ENCODE peak calls at places on chromosomes 5 and 9, in ten cellular contexts. X, Y, P, K, N, F, R, C, W and H are unnamed samples.

GRCh38 chr5:9698125-9698848 is 68.1 kb upstream of the TAS2R1 start:
- DNase-seq in R (no peak), W (no peak), Y (no peak), P (no peak), C (no peak), N (no peak), X (no peak), K (no peak), F (no peak), H (no peak)

GRCh38 chr9:110126986-110127864 is 80.7 kb downstream of the C9orf152 start:
- DNase-seq in N (no peak), C (peak; percentile 78), P (no peak), F (peak; percentile 77), K (no peak), W (no peak), X (peak; percentile 42), R (peak; percentile 30), Y (no peak), H (no peak)

GRCh38 chr9:35311891-35312639 is 150.3 kb downstream of the UNC13B start:
- DNase-seq in C (no peak), R (no peak), K (no peak), W (no peak), F (no peak), N (no peak), P (no peak), Y (no peak), X (no peak), H (no peak)

GRCh38 chr9:115002371-115003120 is 72.2 kb upstream of the TNFSF8 start:
- DNase-seq in P (no peak), X (no peak), Y (no peak), C (no peak), F (no peak), R (no peak), N (no peak), K (no peak), W (no peak), H (no peak)

GRCh38 chr5:161442471-161442870 is 104.1 kb downstream of the GABRB2 start:
- DNase-seq in C (no peak), X (no peak), R (no peak), W (no peak), P (no peak), Y (no peak), F (peak; percentile 37), K (no peak), N (no peak), H (no peak)

GRCh38 chr9:88736136-88736637 is 201.2 kb downstream of the NXNL2 start:
- DNase-seq in R (no peak), K (no peak), W (no peak), P (no peak), F (no peak), Y (no peak), N (no peak), C (no peak), X (no peak), H (no peak)

GRCh38 chr9:131394464-131395026 is 659 bp downstream of the PRRC2B start:
- DNase-seq in N (no peak), P (peak; percentile 39), X (peak; percentile 57), K (no peak), F (peak; percentile 63), Y (peak; percentile 79), W (peak; percentile 72), R (no peak), C (peak; percentile 89), H (no peak)

GRCh38 chr5:32136342-32136741 is 37.8 kb downstream of the GOLPH3 start:
- DNase-seq in F (no peak), N (no peak), K (no peak), P (no peak), W (no peak), X (no peak), Y (no peak), C (no peak), R (no peak), H (no peak)

GRCh38 chr9:116566677-116567488 is 120.2 kb upstream of the TRIM32 start:
- DNase-seq in C (no peak), Y (no peak), R (peak; percentile 65), F (no peak), K (no peak), P (no peak), W (no peak), N (no peak), X (no peak), H (no peak)

GRCh38 chr9:116572095-116572748 is 114.9 kb upstream of the TRIM32 start:
- DNase-seq in F (peak; percentile 88), N (no peak), P (peak; percentile 47), W (peak; percentile 90), X (peak; percentile 86), Y (peak; percentile 84), K (peak; percentile 33), R (peak; percentile 57), C (no peak), H (peak; percentile 81)

GRCh38 chr9:116565986-116566385 is 121.1 kb upstream of the TRIM32 start:
- DNase-seq in Y (no peak), W (no peak), R (no peak), X (no peak), N (no peak), C (no peak), K (no peak), P (no peak), F (no peak), H (no peak)

GRCh38 chr9:116564266-116564793 is 122.8 kb upstream of the TRIM32 start:
- DNase-seq in X (no peak), F (no peak), Y (no peak), N (no peak), R (no peak), C (no peak), K (no peak), P (no peak), W (no peak), H (no peak)

DNA sequence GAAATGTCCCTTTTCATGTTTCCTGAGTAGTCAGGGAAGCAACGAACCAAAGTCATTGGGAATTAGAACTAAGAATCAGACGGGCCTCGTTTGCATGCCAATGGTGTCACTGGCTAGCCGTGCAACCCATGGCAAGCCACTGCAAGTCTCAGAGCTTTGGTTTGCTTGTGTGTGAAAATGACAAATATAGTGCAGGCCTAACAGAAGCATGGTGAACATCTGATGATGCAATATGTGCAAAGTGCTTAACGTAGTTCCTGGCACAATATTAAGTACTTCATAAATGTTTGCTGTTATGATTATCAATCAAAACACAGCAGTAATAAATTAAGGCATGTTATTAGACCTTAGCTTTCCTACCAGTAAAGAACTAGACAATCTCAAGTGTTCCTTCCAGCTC is 118.0 kb upstream of the TRIM32 start:
- DNase-seq in W (no peak), X (no peak), P (no peak), Y (no peak), F (no peak), K (no peak), R (no peak), N (no peak), C (no peak), H (no peak)
- TF ChIP-seq POLR2AphosphoS5 in W (no peak), X (no peak), P (no peak), Y (no peak), F (no peak), K (no peak), R (no peak), N (no peak), C (no peak), H (no peak)

DNA sequence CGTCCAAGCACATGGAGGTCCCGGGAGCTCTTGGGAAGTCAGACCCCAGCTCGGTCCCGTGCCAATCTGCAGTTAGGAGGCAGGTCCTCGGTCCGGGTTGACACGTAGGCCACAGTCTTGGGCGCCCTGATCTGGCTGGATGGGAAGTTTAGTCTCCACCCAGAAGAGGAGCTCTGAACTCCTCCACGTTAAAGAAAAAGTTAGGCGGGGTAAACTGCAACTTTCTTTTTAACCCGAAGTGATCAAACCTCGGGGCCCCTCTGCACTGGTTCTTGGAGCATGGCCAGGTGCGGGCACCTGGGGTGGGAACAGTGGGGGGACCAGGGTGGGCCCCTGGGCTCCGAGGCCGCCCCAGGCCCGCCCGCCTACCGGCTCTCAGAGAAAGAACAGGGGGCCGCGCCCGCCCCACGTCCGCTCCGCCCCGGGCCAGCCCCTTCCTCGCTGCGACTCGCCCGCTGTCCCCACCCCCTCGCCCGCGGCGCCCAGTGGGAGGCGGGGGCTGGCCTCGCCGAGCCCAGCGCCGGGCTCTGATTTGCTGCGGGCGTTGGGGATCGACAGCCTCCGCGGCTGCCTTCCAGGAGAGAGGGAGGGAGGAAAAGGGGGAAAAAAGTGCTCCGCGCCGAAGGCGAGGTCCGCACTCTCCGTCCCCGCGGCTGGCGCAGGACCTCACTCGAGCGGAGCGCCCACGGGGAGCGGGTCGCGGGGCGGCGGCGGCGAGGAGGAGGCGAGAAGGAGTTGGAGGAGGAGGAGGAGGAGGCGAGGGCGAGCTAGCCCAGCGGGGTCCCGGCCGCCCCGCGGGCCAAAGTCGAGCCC is at the start of gene COL5A1:
- DNase-seq in C (peak; percentile 85), P (no peak), Y (peak; percentile 94), X (peak; percentile 80), R (no peak), F (peak; percentile 93), N (no peak), K (no peak), W (peak; percentile 92), H (peak; percentile 77)
- TF ChIP-seq POLR2AphosphoS5 in C (peak; percentile 80), P (no peak), Y (peak; percentile 82), X (peak; percentile 88), R (peak; percentile 72), F (peak; percentile 60), N (no peak), K (no peak), W (no peak), H (peak; percentile 86)

GRCh38 chr9:137199411-137200121 is 975 bp downstream of the TPRN start:
- DNase-seq in K (no peak), P (no peak), R (no peak), N (no peak), X (no peak), W (no peak), Y (no peak), C (peak; percentile 86), F (peak; percentile 47), H (no peak)

GRCh38 chr9:137198748-137199276 is 1.7 kb downstream of the TPRN start:
- DNase-seq in W (no peak), K (no peak), P (no peak), F (no peak), C (no peak), Y (no peak), N (no peak), X (peak; percentile 39), R (no peak), H (no peak)

GRCh38 chr9:137198051-137198747 is 2.3 kb downstream of the TPRN start:
- DNase-seq in F (no peak), C (no peak), K (no peak), X (peak; percentile 82), Y (no peak), P (no peak), W (no peak), R (no peak), N (no peak), H (peak; percentile 71)

GRCh38 chr9:137201205-137201868 is 796 bp upstream of the TPRN start:
- DNase-seq in K (no peak), X (no peak), P (no peak), N (no peak), R (no peak), Y (no peak), W (no peak), C (no peak), F (peak; percentile 31), H (no peak)

DNA sequence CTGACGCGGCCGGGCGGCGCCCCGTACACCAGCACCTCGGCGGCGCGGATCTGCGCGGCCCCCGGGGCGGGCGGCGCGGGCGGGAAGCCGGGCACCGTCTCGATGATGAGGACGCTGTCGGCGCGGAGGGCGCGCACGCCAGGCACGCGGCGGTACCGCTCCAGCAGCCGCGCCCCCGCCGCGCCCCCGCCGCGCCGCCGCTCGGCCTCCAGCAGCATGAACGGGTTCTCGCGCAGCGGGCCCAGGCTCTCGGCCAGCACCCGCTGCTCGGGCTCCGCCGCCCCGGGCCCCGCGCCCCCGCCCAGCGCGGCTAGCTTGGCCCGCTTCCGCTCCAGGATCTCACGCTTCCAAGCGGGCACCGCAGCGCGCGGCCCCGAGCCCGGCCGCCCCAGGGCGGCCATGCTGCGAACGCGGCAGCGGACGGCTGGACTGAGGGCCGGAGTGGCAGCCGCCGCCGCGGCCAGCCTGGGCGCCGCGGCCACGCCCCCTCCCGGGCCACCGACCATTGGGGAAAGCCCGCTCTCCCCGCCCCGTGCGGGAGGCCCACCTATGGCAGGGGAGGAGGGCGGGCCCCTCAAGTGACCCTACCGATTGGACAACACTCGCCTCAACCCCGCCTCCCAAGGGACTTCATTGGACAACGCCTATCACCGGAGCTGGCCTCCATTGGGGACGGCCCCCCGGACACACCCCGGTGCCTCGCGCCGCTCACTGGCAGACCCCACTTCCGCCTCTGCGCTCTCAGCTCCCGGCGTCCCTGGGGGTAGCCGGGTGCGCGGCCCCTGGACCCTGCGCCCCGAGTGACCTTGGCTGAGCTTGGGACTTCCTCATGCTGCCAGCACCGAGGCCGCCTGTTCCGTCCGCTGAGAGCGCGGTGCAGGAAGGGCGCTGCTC is at the start of gene TPRN:
- DNase-seq in N (peak; percentile 78), P (peak; percentile 100), X (peak; percentile 100), Y (peak; percentile 100), C (peak; percentile 99), W (peak; percentile 100), R (peak; percentile 90), F (peak; percentile 100), K (peak; percentile 96), H (peak; percentile 99)
- TF ChIP-seq POLR2AphosphoS5 in N (peak; percentile 62), P (peak; percentile 70), X (peak; percentile 90), Y (peak; percentile 75), C (peak; percentile 97), W (no peak), R (peak; percentile 91), F (peak; percentile 99), K (peak; percentile 99), H (peak; percentile 37)

DNA sequence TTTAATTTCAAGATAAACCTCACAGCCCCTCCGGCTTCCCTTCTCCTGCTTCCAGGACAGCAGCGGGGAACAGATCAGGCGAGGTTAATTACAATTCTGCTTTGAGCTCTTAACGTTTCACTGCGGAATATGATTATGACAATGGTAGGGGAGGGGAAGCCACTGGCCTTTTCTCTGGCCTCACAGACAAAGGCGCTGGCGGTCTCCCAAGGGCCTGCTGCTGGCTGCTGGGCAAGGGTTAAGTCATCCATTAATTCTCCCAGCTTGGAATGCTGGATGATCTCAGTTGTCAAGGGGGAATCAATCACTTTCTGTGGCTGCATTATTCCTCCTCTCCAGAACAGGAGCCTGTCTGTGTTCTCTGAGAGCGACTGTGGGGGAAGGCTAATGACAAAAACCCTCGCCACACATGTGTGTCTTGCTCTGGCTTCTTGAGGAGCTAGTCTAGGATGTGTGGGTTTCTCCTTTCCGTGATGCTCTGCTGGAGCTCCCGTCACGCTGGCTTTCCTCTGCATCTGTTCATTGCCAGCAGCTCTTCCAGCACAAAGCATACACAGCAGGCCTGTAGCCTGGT is 82.7 kb downstream of the DCP2 start:
- DNase-seq in W (no peak), F (no peak), X (no peak), K (no peak), P (no peak), N (no peak), R (no peak), Y (peak; percentile 86), C (peak; percentile 64), H (no peak)
- TF ChIP-seq POLR2AphosphoS5 in W (no peak), F (no peak), X (no peak), K (no peak), P (no peak), N (no peak), R (no peak), Y (peak; percentile 31), C (no peak), H (no peak)